ENCODE peak calls at places on chromosomes 5 and 9, in five cellular contexts. H is thoracic aorta, S is activated T-cell treated with anti-CD3 and anti-CD28 coated beads for 48 hours, X is H7, E is OCI-LY7. G is an unnamed sample.

GRCh38 chr9:1454211-1454979 is 404.2 kb downstream of the DMRT2 start:
- DNase-seq in E (no peak), H (no peak), X (no peak), S (no peak), G (no peak)

GRCh38 chr9:15999422-16000339 is 446.8 kb downstream of the CCDC171 start:
- DNase-seq in X (no peak), E (no peak), S (no peak), H (no peak), G (no peak)

GRCh38 chr9:95874303-95874988 is 1.0 kb upstream of the ERCC6L2 start:
- DNase-seq in E (no peak), X (no peak), S (no peak), H (no peak), G (no peak)

GRCh38 chr9:20490246-20490834 is 132.0 kb downstream of the MLLT3 start:
- DNase-seq in X (no peak), S (no peak), E (no peak), H (no peak), G (no peak)

GRCh38 chr5:142686210-142686734 is 382 bp upstream of the FGF1 start:
- DNase-seq in S (no peak), H (no peak), X (no peak), E (no peak), G (no peak)

GRCh38 chr5:178058321-178059012 is 54.9 kb upstream of the N4BP3 start:
- DNase-seq in X (no peak), E (no peak), H (no peak), S (no peak), G (no peak)

GRCh38 chr5:56019306-56020272 is 24.8 kb upstream of the IL6ST start:
- DNase-seq in H (no peak), S (no peak), E (no peak), X (no peak), G (no peak)

GRCh38 chr9:111037744-111038335 is 430 bp downstream of the LPAR1 start:
- DNase-seq in X (peak; percentile 83), E (no peak), S (no peak), H (no peak), G (no peak)

G was measured in GM12864.